ENCODE peak calls at places on chromosomes 3 and 15, in six cellular contexts. One of them, this sample, is unnamed.

GRCh38 chr3:138567403-138567802 is 26.7 kb downstream of the CEP70 start:
- DNase-seq in NCI-H774: no peak
- DNase-seq in activated B cell treated with CpG ODN at 0.5 μM for 24 hours: no peak
- DNase-seq in lung microvascular endothelial cell: no peak
- DNase-seq in GM06990: no peak
- DNase-seq in posterior vena cava: no peak
- DNase-seq in this sample: no peak

GRCh38 chr3:93931597-93932229 is 42.0 kb downstream of the PROS1 start:
- DNase-seq in activated B cell treated with CpG ODN at 0.5 μM for 24 hours: no peak
- DNase-seq in NCI-H774: no peak
- DNase-seq in lung microvascular endothelial cell: no peak
- DNase-seq in GM06990: no peak
- DNase-seq in posterior vena cava: no peak
- DNase-seq in this sample: no peak

GRCh38 chr3:105352976-105353375 is 13.7 kb upstream of the ALCAM start:
- DNase-seq in activated B cell treated with CpG ODN at 0.5 μM for 24 hours: no peak
- DNase-seq in GM06990: no peak
- DNase-seq in NCI-H774: no peak
- DNase-seq in posterior vena cava: no peak
- DNase-seq in lung microvascular endothelial cell: no peak
- DNase-seq in this sample: no peak

GRCh38 chr15:98937413-98938104 is 70.0 kb downstream of the PGPEP1L start:
- DNase-seq in GM06990: peak; percentile 36
- DNase-seq in lung microvascular endothelial cell: no peak
- DNase-seq in activated B cell treated with CpG ODN at 0.5 μM for 24 hours: no peak
- DNase-seq in NCI-H774: no peak
- DNase-seq in posterior vena cava: no peak
- DNase-seq in this sample: no peak

GRCh38 chr3:24164967-24165366 is 219.9 kb downstream of the NR1D2 start:
- DNase-seq in lung microvascular endothelial cell: no peak
- DNase-seq in posterior vena cava: no peak
- DNase-seq in NCI-H774: no peak
- DNase-seq in GM06990: no peak
- DNase-seq in activated B cell treated with CpG ODN at 0.5 μM for 24 hours: no peak
- DNase-seq in this sample: no peak

GRCh38 chr3:104887069-104887468 is 479.6 kb upstream of the ALCAM start:
- DNase-seq in activated B cell treated with CpG ODN at 0.5 μM for 24 hours: no peak
- DNase-seq in lung microvascular endothelial cell: no peak
- DNase-seq in GM06990: no peak
- DNase-seq in posterior vena cava: no peak
- DNase-seq in NCI-H774: no peak
- DNase-seq in this sample: no peak

GRCh38 chr3:24494616-24495333 is at the start of gene THRB:
- DNase-seq in lung microvascular endothelial cell: peak; percentile 62
- DNase-seq in activated B cell treated with CpG ODN at 0.5 μM for 24 hours: peak; percentile 57
- DNase-seq in NCI-H774: peak; percentile 51
- DNase-seq in posterior vena cava: peak; percentile 93
- DNase-seq in GM06990: peak; percentile 22
- DNase-seq in this sample: no peak

GRCh38 chr3:110293660-110294059 is 778.0 kb upstream of the NECTIN3 start:
- DNase-seq in NCI-H774: no peak
- DNase-seq in lung microvascular endothelial cell: peak; percentile 1
- DNase-seq in GM06990: no peak
- DNase-seq in activated B cell treated with CpG ODN at 0.5 μM for 24 hours: no peak
- DNase-seq in posterior vena cava: no peak
- DNase-seq in this sample: no peak